ENCODE peak calls at places on chromosomes 16 and 17, in six cellular contexts. One of them, this sample, is unnamed.
A peak's percentile ranks its signal among the peaks of the same experiment; 100 is the strongest.

GRCh38 chr16:67396159-67396774 is 3.0 kb upstream of the TPPP3 start:
- DNase-seq in mucosa of descending colon: peak; percentile 93
- DNase-seq in WERI-Rb-1: peak; percentile 96
- DNase-seq in tibial artery: peak; percentile 73
- DNase-seq in colonic mucosa: peak; percentile 96
- DNase-seq in naive thymus-derived CD4-positive, alpha-beta T cell: no peak
- DNase-seq in this sample: peak; percentile 92

GRCh38 chr16:82655315-82655714 is 28.5 kb downstream of the CDH13 start:
- DNase-seq in WERI-Rb-1: no peak
- DNase-seq in naive thymus-derived CD4-positive, alpha-beta T cell: peak; percentile 77
- DNase-seq in colonic mucosa: peak; percentile 37
- DNase-seq in tibial artery: no peak
- DNase-seq in mucosa of descending colon: peak; percentile 40
- DNase-seq in this sample: peak; percentile 86

GRCh38 chr17:69575346-69575761 is 160.9 kb downstream of the MAP2K6 start:
- DNase-seq in colonic mucosa: no peak
- DNase-seq in mucosa of descending colon: no peak
- DNase-seq in WERI-Rb-1: peak; percentile 11
- DNase-seq in naive thymus-derived CD4-positive, alpha-beta T cell: no peak
- DNase-seq in tibial artery: no peak
- DNase-seq in this sample: no peak

GRCh38 chr17:4329838-4330237 is 36.6 kb downstream of the UBE2G1 start:
- DNase-seq in colonic mucosa: no peak
- DNase-seq in mucosa of descending colon: no peak
- DNase-seq in naive thymus-derived CD4-positive, alpha-beta T cell: no peak
- DNase-seq in WERI-Rb-1: no peak
- DNase-seq in tibial artery: no peak
- DNase-seq in this sample: no peak

GRCh38 chr16:83296505-83296904 is 511.3 kb upstream of the HSBP1 start:
- DNase-seq in mucosa of descending colon: no peak
- DNase-seq in WERI-Rb-1: no peak
- DNase-seq in colonic mucosa: no peak
- DNase-seq in naive thymus-derived CD4-positive, alpha-beta T cell: no peak
- DNase-seq in tibial artery: no peak
- DNase-seq in this sample: no peak

GRCh38 chr16:102060-102855 is 24.2 kb downstream of the MPG start:
- DNase-seq in WERI-Rb-1: no peak
- DNase-seq in mucosa of descending colon: no peak
- DNase-seq in colonic mucosa: no peak
- DNase-seq in tibial artery: peak; percentile 83
- DNase-seq in naive thymus-derived CD4-positive, alpha-beta T cell: no peak
- DNase-seq in this sample: no peak

GRCh38 chr16:54145881-54146280 is 140.7 kb downstream of the IRX3 start:
- DNase-seq in tibial artery: no peak
- DNase-seq in mucosa of descending colon: no peak
- DNase-seq in colonic mucosa: no peak
- DNase-seq in WERI-Rb-1: peak; percentile 53
- DNase-seq in naive thymus-derived CD4-positive, alpha-beta T cell: no peak
- DNase-seq in this sample: no peak

GRCh38 chr16:67466581-67466980 is 14.4 kb downstream of the ATP6V0D1 start:
- DNase-seq in colonic mucosa: no peak
- DNase-seq in mucosa of descending colon: no peak
- DNase-seq in WERI-Rb-1: no peak
- DNase-seq in naive thymus-derived CD4-positive, alpha-beta T cell: no peak
- DNase-seq in tibial artery: no peak
- DNase-seq in this sample: no peak

GRCh38 chr17:75096082-75096625 is 8.4 kb downstream of the SLC16A5 start:
- DNase-seq in mucosa of descending colon: peak; percentile 88
- DNase-seq in WERI-Rb-1: no peak
- DNase-seq in colonic mucosa: peak; percentile 89
- DNase-seq in naive thymus-derived CD4-positive, alpha-beta T cell: no peak
- DNase-seq in tibial artery: peak; percentile 60
- DNase-seq in this sample: no peak

GRCh38 chr16:21645261-21645721 is 7.1 kb downstream of the IGSF6 start:
- DNase-seq in WERI-Rb-1: no peak
- DNase-seq in mucosa of descending colon: no peak
- DNase-seq in colonic mucosa: no peak
- DNase-seq in naive thymus-derived CD4-positive, alpha-beta T cell: peak; percentile 78
- DNase-seq in tibial artery: no peak
- DNase-seq in this sample: peak; percentile 61
- H3K4me3 ChIP-seq in WERI-Rb-1: no peak overlapping the region
- H3K4me3 ChIP-seq in mucosa of descending colon: no peak overlapping the region
- H3K4me3 ChIP-seq in colonic mucosa: peak overlapping the region; percentile 21
- H3K4me3 ChIP-seq in naive thymus-derived CD4-positive, alpha-beta T cell: peak overlapping the region; percentile 57
- H3K4me3 ChIP-seq in tibial artery: peak overlapping the region; percentile 12
- H3K4me3 ChIP-seq in this sample: peak overlapping the region; percentile 33

GRCh38 chr16:35714665-35715064 is 2255.3 kb downstream of the TP53TG3F start:
- DNase-seq in tibial artery: no peak
- DNase-seq in mucosa of descending colon: no peak
- DNase-seq in naive thymus-derived CD4-positive, alpha-beta T cell: no peak
- DNase-seq in WERI-Rb-1: no peak
- DNase-seq in colonic mucosa: no peak
- DNase-seq in this sample: no peak

GRCh38 chr16:35706901-35707300 is 2247.5 kb downstream of the TP53TG3F start:
- DNase-seq in mucosa of descending colon: no peak
- DNase-seq in WERI-Rb-1: no peak
- DNase-seq in colonic mucosa: no peak
- DNase-seq in tibial artery: no peak
- DNase-seq in naive thymus-derived CD4-positive, alpha-beta T cell: no peak
- DNase-seq in this sample: no peak

GRCh38 chr16:35713762-35714650 is 2254.6 kb downstream of the TP53TG3F start:
- DNase-seq in naive thymus-derived CD4-positive, alpha-beta T cell: no peak
- DNase-seq in mucosa of descending colon: no peak
- DNase-seq in WERI-Rb-1: no peak
- DNase-seq in tibial artery: no peak
- DNase-seq in colonic mucosa: no peak
- DNase-seq in this sample: no peak

GRCh38 chr16:35711958-35712357 is 2252.5 kb downstream of the TP53TG3F start:
- DNase-seq in tibial artery: no peak
- DNase-seq in mucosa of descending colon: no peak
- DNase-seq in naive thymus-derived CD4-positive, alpha-beta T cell: no peak
- DNase-seq in WERI-Rb-1: no peak
- DNase-seq in colonic mucosa: no peak
- DNase-seq in this sample: no peak

GRCh38 chr16:35711435-35711834 is 2252.0 kb downstream of the TP53TG3F start:
- DNase-seq in colonic mucosa: no peak
- DNase-seq in mucosa of descending colon: no peak
- DNase-seq in WERI-Rb-1: no peak
- DNase-seq in naive thymus-derived CD4-positive, alpha-beta T cell: no peak
- DNase-seq in tibial artery: no peak
- DNase-seq in this sample: peak; percentile 14
- H3K9me3 ChIP-seq in colonic mucosa: no peaks in the 10 kb centered on the region
- H3K9me3 ChIP-seq in mucosa of descending colon: peaks cover 82% of the 10 kb centered on the region
- H3K9me3 ChIP-seq in WERI-Rb-1: peaks cover 4% of the 10 kb centered on the region
- H3K9me3 ChIP-seq in naive thymus-derived CD4-positive, alpha-beta T cell: peaks cover 34% of the 10 kb centered on the region
- H3K9me3 ChIP-seq in tibial artery: no peaks in the 10 kb centered on the region
- H3K9me3 ChIP-seq in this sample: no peaks in the 10 kb centered on the region

GRCh38 chr17:50432125-50432762 is 6.2 kb downstream of the ACSF2 start:
- DNase-seq in colonic mucosa: no peak
- DNase-seq in WERI-Rb-1: no peak
- DNase-seq in tibial artery: no peak
- DNase-seq in naive thymus-derived CD4-positive, alpha-beta T cell: no peak
- DNase-seq in mucosa of descending colon: no peak
- DNase-seq in this sample: no peak
- H3K4me3 ChIP-seq in colonic mucosa: no peak overlapping the region
- H3K4me3 ChIP-seq in WERI-Rb-1: no peak overlapping the region
- H3K4me3 ChIP-seq in tibial artery: no peak overlapping the region
- H3K4me3 ChIP-seq in naive thymus-derived CD4-positive, alpha-beta T cell: no peak overlapping the region
- H3K4me3 ChIP-seq in mucosa of descending colon: no peak overlapping the region
- H3K4me3 ChIP-seq in this sample: no peak overlapping the region

DNA sequence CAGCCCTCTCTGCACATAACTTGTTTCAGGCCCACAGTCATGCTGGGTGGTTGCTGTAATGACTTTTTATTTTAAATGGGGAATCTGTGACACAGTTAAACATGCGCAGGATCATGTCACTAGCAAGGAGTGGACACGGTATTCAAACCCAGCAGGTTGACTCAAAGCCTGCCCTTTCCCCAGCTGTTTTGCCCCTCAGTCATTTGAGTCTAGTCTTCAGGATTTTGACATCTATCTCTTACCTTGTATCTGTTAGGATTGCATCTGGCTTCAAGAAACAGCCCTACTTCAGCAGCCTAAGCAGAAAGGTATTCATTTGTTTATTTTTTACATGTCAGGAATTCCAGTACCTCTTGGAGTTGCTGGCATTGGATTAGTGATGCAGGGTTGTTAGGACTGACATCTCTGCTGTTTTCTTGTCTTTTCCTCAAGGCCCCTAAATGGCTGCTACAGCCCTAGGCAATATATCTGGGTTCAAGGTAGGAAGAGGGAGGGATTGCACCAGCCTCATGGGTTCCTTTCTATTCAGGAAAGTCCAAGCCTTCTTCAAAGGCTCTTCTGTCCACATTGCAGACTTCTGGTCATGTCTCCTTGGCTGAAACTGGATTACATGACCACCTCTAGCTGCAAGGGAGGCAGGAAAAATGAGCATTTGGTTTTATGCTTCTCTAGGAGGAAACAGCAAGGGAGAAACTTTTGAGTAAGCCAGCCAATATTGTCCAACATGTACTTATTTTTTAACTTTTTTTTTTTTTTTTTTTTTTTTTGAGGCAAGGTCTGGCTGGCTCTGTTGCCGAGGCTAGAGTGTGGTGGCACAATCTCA is 22.8 kb downstream of the ABCC1 start:
- DNase-seq in WERI-Rb-1: no peak
- DNase-seq in mucosa of descending colon: no peak
- DNase-seq in colonic mucosa: no peak
- DNase-seq in naive thymus-derived CD4-positive, alpha-beta T cell: no peak
- DNase-seq in tibial artery: no peak
- DNase-seq in this sample: no peak
- H3K9me3 ChIP-seq in WERI-Rb-1: peaks cover 4% of the 10 kb centered on the region
- H3K9me3 ChIP-seq in mucosa of descending colon: peaks cover 8% of the 10 kb centered on the region
- H3K9me3 ChIP-seq in colonic mucosa: no peaks in the 10 kb centered on the region
- H3K9me3 ChIP-seq in naive thymus-derived CD4-positive, alpha-beta T cell: peaks cover 16% of the 10 kb centered on the region
- H3K9me3 ChIP-seq in tibial artery: no peaks in the 10 kb centered on the region
- H3K9me3 ChIP-seq in this sample: no peaks in the 10 kb centered on the region

GRCh38 chr17:63680700-63681099 is 19.2 kb downstream of the LIMD2 start:
- DNase-seq in naive thymus-derived CD4-positive, alpha-beta T cell: no peak
- DNase-seq in mucosa of descending colon: no peak
- DNase-seq in tibial artery: no peak
- DNase-seq in WERI-Rb-1: no peak
- DNase-seq in colonic mucosa: no peak
- DNase-seq in this sample: no peak

GRCh38 chr17:63682441-63682840 is 17.5 kb downstream of the LIMD2 start:
- DNase-seq in mucosa of descending colon: no peak
- DNase-seq in colonic mucosa: no peak
- DNase-seq in WERI-Rb-1: no peak
- DNase-seq in tibial artery: no peak
- DNase-seq in naive thymus-derived CD4-positive, alpha-beta T cell: no peak
- DNase-seq in this sample: no peak

GRCh38 chr17:63676540-63676933 is 23.4 kb downstream of the LIMD2 start:
- DNase-seq in mucosa of descending colon: peak; percentile 8
- DNase-seq in colonic mucosa: no peak
- DNase-seq in naive thymus-derived CD4-positive, alpha-beta T cell: no peak
- DNase-seq in WERI-Rb-1: peak; percentile 76
- DNase-seq in tibial artery: no peak
- DNase-seq in this sample: peak; percentile 39

GRCh38 chr17:63681530-63681929 is 18.4 kb downstream of the LIMD2 start:
- DNase-seq in mucosa of descending colon: no peak
- DNase-seq in tibial artery: no peak
- DNase-seq in WERI-Rb-1: no peak
- DNase-seq in colonic mucosa: no peak
- DNase-seq in naive thymus-derived CD4-positive, alpha-beta T cell: no peak
- DNase-seq in this sample: no peak

GRCh38 chr17:63679214-63679613 is 20.7 kb downstream of the LIMD2 start:
- DNase-seq in tibial artery: no peak
- DNase-seq in colonic mucosa: no peak
- DNase-seq in WERI-Rb-1: no peak
- DNase-seq in mucosa of descending colon: no peak
- DNase-seq in naive thymus-derived CD4-positive, alpha-beta T cell: no peak
- DNase-seq in this sample: no peak
- H3K4me3 ChIP-seq in tibial artery: no peak overlapping the region
- H3K4me3 ChIP-seq in colonic mucosa: no peak overlapping the region
- H3K4me3 ChIP-seq in WERI-Rb-1: no peak overlapping the region
- H3K4me3 ChIP-seq in mucosa of descending colon: no peak overlapping the region
- H3K4me3 ChIP-seq in naive thymus-derived CD4-positive, alpha-beta T cell: no peak overlapping the region
- H3K4me3 ChIP-seq in this sample: no peak overlapping the region

DNA sequence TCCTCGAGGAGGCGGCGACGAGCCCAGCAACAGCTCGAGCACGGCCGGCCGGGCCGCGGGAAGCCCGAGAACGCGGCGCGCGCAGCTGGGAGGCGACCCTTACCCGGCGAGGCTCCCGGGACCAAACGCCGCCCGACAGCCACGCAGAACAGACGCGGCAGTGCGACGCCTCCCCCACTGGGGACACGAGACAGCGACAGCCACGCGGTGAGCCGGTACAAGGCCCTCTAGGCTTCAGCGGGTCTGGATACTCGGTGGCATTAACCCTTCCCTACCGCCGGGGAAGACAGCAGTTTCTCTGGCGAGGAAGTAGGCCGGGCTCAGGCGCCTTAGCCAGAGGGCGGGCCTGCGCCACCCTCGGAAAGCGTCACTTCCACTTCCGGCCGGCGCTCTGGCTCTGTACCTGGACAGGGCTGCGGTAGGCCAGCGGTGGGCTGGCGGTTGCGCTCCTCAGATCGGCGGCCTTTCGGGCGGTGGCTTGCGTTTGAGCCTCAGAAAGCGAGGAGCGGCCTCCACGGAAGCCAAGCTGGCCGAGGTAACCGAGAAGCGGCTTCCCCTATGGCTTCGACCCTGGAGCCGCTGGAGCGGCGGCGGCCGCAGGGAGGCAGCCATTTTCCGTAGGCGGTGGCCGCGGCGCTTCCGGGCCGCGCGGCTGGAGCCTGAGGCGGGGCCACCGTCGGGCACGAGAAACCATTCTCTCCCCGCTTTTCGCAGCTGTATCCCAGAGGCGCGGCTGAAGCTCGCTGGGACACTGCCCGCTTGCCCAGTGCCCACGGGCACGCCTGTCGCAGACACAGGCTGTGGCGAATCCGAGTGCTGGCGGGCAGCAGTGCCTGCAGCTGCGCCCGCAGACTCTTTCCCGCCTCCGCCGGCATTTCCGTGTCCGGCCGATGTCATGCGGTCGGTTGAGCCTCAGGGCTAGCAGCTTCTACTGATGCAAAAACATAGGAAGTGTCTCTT is at the start of the genes TIGD7 and ZNF75A:
- DNase-seq in naive thymus-derived CD4-positive, alpha-beta T cell: peak; percentile 85
- DNase-seq in tibial artery: peak; percentile 72
- DNase-seq in colonic mucosa: peak; percentile 89
- DNase-seq in mucosa of descending colon: peak; percentile 88
- DNase-seq in WERI-Rb-1: peak; percentile 96
- DNase-seq in this sample: peak; percentile 78
- H3K9me3 ChIP-seq in naive thymus-derived CD4-positive, alpha-beta T cell: peaks cover 70% of the 10 kb centered on the region
- H3K9me3 ChIP-seq in tibial artery: no peaks in the 10 kb centered on the region
- H3K9me3 ChIP-seq in colonic mucosa: no peaks in the 10 kb centered on the region
- H3K9me3 ChIP-seq in mucosa of descending colon: peaks cover 82% of the 10 kb centered on the region
- H3K9me3 ChIP-seq in WERI-Rb-1: peaks cover 3% of the 10 kb centered on the region
- H3K9me3 ChIP-seq in this sample: peaks cover 4% of the 10 kb centered on the region

This sample was measured in Peyer's patch.